ENCODE peak calls at places on chromosomes 13 and 19, in five cellular contexts. E is EH; D is stimulated activated CD4-positive, alpha-beta T cell treated with anti-CD3 and anti-CD28 coated beads, Interleukin-4, amount 100 ng/mL, for 24 hours; I is Caco-2; P is activated T-cell treated with anti-CD3 and anti-CD28 coated beads, Interleukin-2, amount 50 U/mL, for 24 hours. T is an unnamed sample.

GRCh38 chr13:102225892-102226291 is 176.0 kb downstream of the FGF14 start:
- DNase-seq in E (no peak), D (no peak), I (no peak), P (no peak), T (no peak)

GRCh38 chr13:24006520-24007248 is 109.4 kb upstream of the C1QTNF9B start:
- DNase-seq in E (no peak), D (no peak), I (no peak), P (no peak), T (no peak)

GRCh38 chr13:32790731-32791130 is 204.5 kb downstream of the PDS5B start:
- DNase-seq in E (peak; percentile 9), D (no peak), I (no peak), P (no peak), T (no peak)

GRCh38 chr19:5503598-5503997 is 48.4 kb downstream of the ZNRF4 start:
- DNase-seq in E (no peak), D (no peak), I (no peak), P (no peak), T (no peak)

GRCh38 chr19:17496337-17496997 is 15.0 kb upstream of the PGLS start:
- DNase-seq in E (peak; percentile 66), D (peak; percentile 86), I (peak; percentile 63), P (peak; percentile 86), T (peak; percentile 75)

GRCh38 chr13:28245465-28245864 is 107.1 kb downstream of the PAN3 start:
- DNase-seq in E (no peak), D (no peak), I (no peak), P (no peak), T (no peak)

GRCh38 chr19:41309225-41310030 is 544 bp upstream of the CCDC97 start:
- DNase-seq in E (no peak), D (no peak), I (no peak), P (no peak), T (peak; percentile 24)

GRCh38 chr19:39444598-39445257 is 654 bp upstream of the SUPT5H start:
- DNase-seq in E (peak; percentile 50), D (no peak), I (no peak), P (peak; percentile 52), T (no peak)

GRCh38 chr13:69579351-69579750 is 528.3 kb upstream of the ATXN8OS start:
- DNase-seq in E (no peak), D (no peak), I (no peak), P (no peak), T (no peak)

GRCh38 chr13:39577833-39578232 is 25.2 kb downstream of the LHFPL6 start:
- DNase-seq in E (no peak), D (no peak), I (no peak), P (no peak), T (no peak)

GRCh38 chr19:1006711-1007398 is 6.6 kb downstream of the GRIN3B start:
- DNase-seq in E (no peak), D (no peak), I (no peak), P (no peak), T (no peak)

GRCh38 chr13:50712469-50712868 is 131.0 kb downstream of the DLEU7 start:
- DNase-seq in E (no peak), D (no peak), I (no peak), P (no peak), T (no peak)

GRCh38 chr13:30577381-30577780 is 40.3 kb upstream of the USPL1 start:
- DNase-seq in E (peak; percentile 95), D (peak; percentile 41), I (no peak), P (peak; percentile 39), T (no peak)

GRCh38 chr13:97948041-97948440 is 5.4 kb upstream of the IPO5 start:
- DNase-seq in E (peak; percentile 45), D (no peak), I (no peak), P (no peak), T (no peak)

GRCh38 chr19:42253245-42254082 is 1.5 kb downstream of the ERF start:
- DNase-seq in E (peak; percentile 68), D (peak; percentile 54), I (peak; percentile 92), P (peak; percentile 77), T (peak; percentile 72)

GRCh38 chr13:45799451-45799850 is 52.1 kb downstream of the SIAH3 start:
- DNase-seq in E (no peak), D (no peak), I (no peak), P (no peak), T (no peak)

GRCh38 chr13:110536006-110536693 is 25.4 kb downstream of the RAB20 start:
- DNase-seq in E (no peak), D (no peak), I (no peak), P (no peak), T (no peak)

GRCh38 chr13:30569901-30570576 is 47.7 kb upstream of the USPL1 start:
- DNase-seq in E (peak; percentile 97), D (no peak), I (no peak), P (no peak), T (no peak)

GRCh38 chr13:63699948-63700347 is 2284.3 kb upstream of the PCDH20 start:
- DNase-seq in E (no peak), D (no peak), I (no peak), P (no peak), T (no peak)

GRCh38 chr13:79722885-79723445 is 242.0 kb downstream of the NDFIP2 start:
- DNase-seq in E (no peak), D (no peak), I (no peak), P (no peak), T (no peak)

GRCh38 chr13:97223711-97224461 is 1.8 kb downstream of the MBNL2 start:
- DNase-seq in E (peak; percentile 95), D (no peak), I (no peak), P (peak; percentile 42), T (no peak)

GRCh38 chr13:34847751-34848150 is 94.3 kb upstream of the NBEA start:
- DNase-seq in E (no peak), D (no peak), I (no peak), P (no peak), T (peak; percentile 18)

GRCh38 chr13:32267836-32268439 is 47.2 kb downstream of the ZAR1L start:
- DNase-seq in E (no peak), D (peak; percentile 54), I (peak; percentile 77), P (peak; percentile 67), T (peak; percentile 68)

GRCh38 chr13:28611021-28611420 is 47.9 kb upstream of the POMP start:
- DNase-seq in E (no peak), D (no peak), I (no peak), P (no peak), T (no peak)

GRCh38 chr13:74978596-74978995 is 503.4 kb downstream of the TBC1D4 start:
- DNase-seq in E (no peak), D (no peak), I (no peak), P (no peak), T (no peak)

GRCh38 chr13:52599037-52599852 is 43.0 kb upstream of the HNRNPA1L2 start:
- DNase-seq in E (peak; percentile 81), D (no peak), I (no peak), P (no peak), T (no peak)

GRCh38 chr13:109567315-109567714 is 219.1 kb downstream of the IRS2 start:
- DNase-seq in E (no peak), D (no peak), I (no peak), P (no peak), T (no peak)

GRCh38 chr13:60226507-60226906 is 62.8 kb upstream of the DIAPH3 start:
- DNase-seq in E (peak; percentile 53), D (no peak), I (peak; percentile 79), P (no peak), T (no peak)

GRCh38 chr13:75798353-75799245 is 162.5 kb downstream of the LMO7 start:
- DNase-seq in E (peak; percentile 60), D (peak; percentile 6), I (no peak), P (no peak), T (no peak)

T was measured in Calu3.